ENCODE peak calls at places on chromosome 19, in six cellular contexts. N, D, O, X, B and F are unnamed samples.

GRCh38 chr19:52716578-52716977 is 18.3 kb downstream of the ZNF611 start:
- DNase-seq in X (peak; percentile 61), D (no peak), B (no peak), N (peak; percentile 85), O (no peak), F (peak; percentile 66)

GRCh38 chr19:50020481-50020880 is 4.7 kb downstream of the VRK3 start:
- DNase-seq in N (no peak), X (no peak), B (no peak), D (no peak), O (peak; percentile 26), F (no peak)

GRCh38 chr19:3471954-3472655 is 8.2 kb downstream of the SMIM24 start:
- DNase-seq in B (no peak), D (no peak), N (no peak), X (no peak), O (peak; percentile 32), F (no peak)

GRCh38 chr19:46080561-46080960 is 39.8 kb upstream of the IGFL4 start:
- DNase-seq in D (peak; percentile 92), O (peak; percentile 87), B (no peak), X (no peak), N (no peak), F (no peak)

GRCh38 chr19:58577581-58578429 is 4.7 kb upstream of the MZF1 start:
- DNase-seq in X (no peak), O (no peak), N (no peak), B (no peak), D (no peak), F (no peak)

GRCh38 chr19:46637224-46637623 is 1.2 kb upstream of the GNG8 start:
- DNase-seq in N (no peak), B (no peak), X (no peak), D (no peak), O (no peak), F (no peak)

GRCh38 chr19:33914599-33914998 is 117.9 kb downstream of the KCTD15 start:
- DNase-seq in D (no peak), N (no peak), O (no peak), B (no peak), X (no peak), F (no peak)

GRCh38 chr19:49057636-49058234 is at the start of gene CGB7:
- DNase-seq in X (no peak), B (peak; percentile 64), O (peak; percentile 66), N (peak; percentile 83), D (peak; percentile 35), F (peak; percentile 69)

GRCh38 chr19:6460099-6460884 is 700 bp upstream of the SLC25A23 start:
- DNase-seq in N (peak; percentile 97), O (peak; percentile 99), D (peak; percentile 97), X (peak; percentile 86), B (peak; percentile 99), F (peak; percentile 99)
- H2BK120ac ChIP-seq in N (no peak overlapping the region), O (no peak overlapping the region), D (peak overlapping the region; percentile 55), X (no peak overlapping the region), B (no peak overlapping the region), F (no peak overlapping the region)

DNA sequence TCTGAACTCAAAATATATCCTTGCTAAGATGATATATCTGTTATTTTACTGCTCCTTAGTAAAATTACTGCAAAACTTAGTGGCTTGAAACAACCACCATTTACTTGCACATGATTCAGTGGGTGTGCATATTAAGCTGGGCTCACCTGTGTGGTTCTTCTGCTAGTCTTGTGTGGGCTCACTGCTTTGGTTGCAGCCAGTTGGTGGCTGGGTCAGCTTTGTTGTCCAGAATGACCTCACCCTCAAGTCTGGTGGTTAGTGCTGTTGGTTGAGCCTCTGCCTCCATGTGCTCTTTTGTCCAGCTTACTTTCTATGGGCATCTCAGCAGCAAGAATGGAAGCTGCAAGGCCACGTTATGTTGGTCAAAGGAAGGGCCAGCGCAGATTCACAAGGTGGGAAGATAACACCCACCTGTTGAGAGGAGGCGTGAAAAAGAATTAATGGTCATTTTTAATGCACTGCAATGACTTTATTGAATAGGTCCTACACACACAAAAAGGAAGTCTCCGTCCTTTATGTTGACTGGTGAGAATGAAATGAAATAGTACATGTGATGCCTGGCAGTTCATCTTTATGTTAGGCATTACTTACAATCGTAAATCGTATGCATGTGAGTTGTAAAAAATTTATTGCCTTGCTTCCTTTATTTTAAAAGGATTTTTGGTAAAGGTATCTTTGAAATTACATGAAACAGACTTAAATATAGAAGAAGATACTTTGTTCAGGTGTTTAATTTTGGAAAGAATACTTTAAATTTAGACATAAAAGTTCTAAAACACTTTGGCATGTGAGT is 34.3 kb downstream of the URI1 start:
- DNase-seq in B (no peak), N (no peak), D (no peak), X (no peak), O (no peak), F (no peak)
- H2BK15ac ChIP-seq in B (no peak overlapping the region), N (no peak overlapping the region), D (no peak overlapping the region), X (no peak overlapping the region), O (no peak overlapping the region), F (no peak overlapping the region)

DNA sequence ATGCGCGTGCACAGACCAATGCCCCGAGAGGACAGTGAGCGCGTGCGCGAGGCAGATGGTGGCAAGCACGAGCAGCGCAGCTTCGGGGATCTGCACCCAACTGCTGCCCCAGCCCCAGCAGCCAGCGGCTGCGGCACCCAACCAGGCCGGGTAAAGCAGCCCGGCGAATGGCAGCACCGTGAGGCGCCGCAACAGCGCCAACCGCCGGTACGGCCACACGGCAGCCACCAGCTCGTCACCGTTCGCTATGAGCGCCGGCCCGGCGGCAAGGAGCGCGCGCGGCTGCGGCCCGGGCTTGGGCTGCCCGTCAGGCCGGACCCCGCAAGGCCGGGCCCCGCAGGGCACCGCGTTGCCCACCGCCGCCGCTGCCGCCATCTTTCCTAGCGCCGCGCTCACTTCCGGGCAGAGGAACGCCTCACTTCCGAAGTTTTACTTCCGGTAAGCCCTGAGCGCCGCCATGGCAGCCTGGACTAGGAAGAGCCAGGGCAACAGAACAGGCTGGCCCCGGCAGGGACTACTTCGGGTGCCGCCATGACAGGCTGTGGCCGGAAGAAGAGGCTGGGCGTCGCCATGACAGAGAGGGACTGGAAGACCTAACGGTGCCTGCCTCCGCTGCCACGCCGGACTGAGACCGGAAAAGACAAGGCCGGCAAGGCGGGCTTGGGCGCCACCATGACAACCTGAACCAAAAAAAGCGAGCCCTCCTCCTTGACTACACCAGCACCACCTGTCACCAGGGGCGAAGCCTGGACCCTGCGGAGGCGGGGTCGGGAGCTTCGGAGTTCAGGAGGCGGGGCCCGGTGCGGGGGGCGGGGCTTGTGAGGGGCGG is at the start of gene ATP13A1:
- DNase-seq in O (peak; percentile 98), X (peak; percentile 89), D (peak; percentile 97), B (peak; percentile 92), N (peak; percentile 95), F (peak; percentile 98)
- H3K23ac ChIP-seq in O (peak within 1 kb of the TSS; percentile 99), X (no peak within 1 kb of the TSS), D (peak within 1 kb of the TSS; percentile 80), B (peak within 1 kb of the TSS; percentile 98), N (no peak within 1 kb of the TSS), F (peak within 1 kb of the TSS; percentile 99)

DNA sequence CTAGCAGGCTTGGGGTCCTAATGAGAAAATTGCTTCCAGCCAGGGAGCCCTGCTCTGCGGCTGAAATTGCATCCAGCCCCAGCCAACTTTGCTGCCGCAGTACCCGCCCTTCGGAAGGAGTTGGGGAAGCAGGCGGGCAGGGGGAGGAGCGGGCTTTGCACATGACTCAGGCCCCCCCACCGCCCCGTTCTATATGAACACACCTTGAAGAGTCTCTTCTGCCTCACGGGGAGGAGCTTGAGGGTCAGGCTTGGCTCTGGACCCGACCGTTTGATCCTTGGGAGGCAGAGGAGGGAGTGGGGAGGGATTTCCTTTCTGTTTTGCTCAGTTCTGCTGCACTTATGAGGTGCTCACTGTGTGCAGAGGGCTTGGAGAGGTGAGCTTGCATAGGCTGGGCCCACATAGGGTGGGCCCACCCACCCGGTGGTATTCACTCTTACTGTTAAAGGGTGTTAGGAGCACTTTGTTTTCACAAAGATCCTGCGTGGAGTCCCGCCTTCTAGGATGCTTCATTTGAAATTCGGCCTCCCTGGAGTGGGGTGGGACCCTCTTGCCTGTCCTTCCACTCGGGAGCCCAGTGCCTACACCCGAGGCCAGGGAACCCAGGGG is 46.5 kb downstream of the LYL1 start:
- DNase-seq in O (peak; percentile 29), N (peak; percentile 73), B (no peak), X (no peak), D (peak; percentile 71), F (peak; percentile 85)
- H2BK120ac ChIP-seq in O (peak overlapping the region; percentile 46), N (no peak overlapping the region), B (no peak overlapping the region), X (no peak overlapping the region), D (peak overlapping the region; percentile 100), F (no peak overlapping the region)